ENCODE peak calls at places on chromosomes 3 and 15, in five cellular contexts. G, K, Q, B and V are unnamed samples.

GRCh38 chr3:149715247-149715646 is 37.0 kb downstream of the COMMD2 start:
- DNase-seq in G (no peak), K (no peak), Q (no peak), B (no peak), V (no peak)

GRCh38 chr3:114551770-114552526 is 258.1 kb downstream of the TIGIT start:
- DNase-seq in G (no peak), K (no peak), Q (no peak), B (no peak), V (no peak)

GRCh38 chr15:57610130-57610529 is 18.4 kb downstream of the MYZAP start:
- DNase-seq in G (peak), K (no peak), Q (peak), B (no peak), V (no peak)

GRCh38 chr3:172685331-172686214 is 25.3 kb downstream of the NCEH1 start:
- DNase-seq in G (no peak), K (no peak), Q (no peak), B (no peak), V (no peak)

GRCh38 chr15:66787472-66787871 is 85.4 kb downstream of the SMAD6 start:
- DNase-seq in G (no peak), K (no peak), Q (no peak), B (no peak), V (no peak)

GRCh38 chr15:58139631-58140522 is 1.7 kb downstream of the AQP9 start:
- DNase-seq in G (no peak), K (no peak), Q (no peak), B (no peak), V (peak)

GRCh38 chr15:92714457-92715401 is 59.2 kb upstream of the FAM174B start:
- DNase-seq in G (peak), K (peak), Q (peak), B (peak), V (peak)

GRCh38 chr3:134300520-134300919 is 49.9 kb upstream of the RYK start:
- DNase-seq in G (no peak), K (no peak), Q (no peak), B (no peak), V (no peak)

GRCh38 chr3:137174514-137174913 is 216.7 kb downstream of the IL20RB start:
- DNase-seq in G (no peak), K (no peak), Q (no peak), B (no peak), V (no peak)

GRCh38 chr15:68154923-68155559 is 50.1 kb downstream of the CALML4 start:
- DNase-seq in G (peak), K (no peak), Q (no peak), B (no peak), V (no peak)

GRCh38 chr3:188370081-188370830 is 216.3 kb downstream of the LPP start:
- DNase-seq in G (no peak), K (no peak), Q (no peak), B (no peak), V (no peak)

GRCh38 chr15:27694506-27695077 is 404.5 kb downstream of the OCA2 start:
- DNase-seq in G (no peak), K (no peak), Q (no peak), B (no peak), V (no peak)

GRCh38 chr3:40477671-40478070 is 749 bp downstream of the ZNF619 start:
- DNase-seq in G (no peak), K (no peak), Q (no peak), B (no peak), V (no peak)

GRCh38 chr3:160403028-160403545 is 3.6 kb downstream of the SMC4 start:
- DNase-seq in G (no peak), K (no peak), Q (no peak), B (no peak), V (no peak)

GRCh38 chr3:69110941-69111546 is 11.4 kb downstream of the LMOD3 start:
- DNase-seq in G (no peak), K (no peak), Q (no peak), B (no peak), V (no peak)

GRCh38 chr15:85094685-85095084 is 113.0 kb downstream of the PDE8A start:
- DNase-seq in G (no peak), K (no peak), Q (no peak), B (no peak), V (no peak)

GRCh38 chr15:100958326-100959065 is 39.3 kb downstream of the LRRK1 start:
- DNase-seq in G (no peak), K (no peak), Q (no peak), B (no peak), V (no peak)

GRCh38 chr15:85047271-85047948 is 65.8 kb downstream of the PDE8A start:
- DNase-seq in G (peak), K (no peak), Q (no peak), B (no peak), V (peak)

GRCh38 chr3:127610105-127610504 is 11.9 kb downstream of the MCM2 start:
- DNase-seq in G (no peak), K (no peak), Q (peak), B (no peak), V (no peak)

GRCh38 chr3:9185701-9186100 is 63.7 kb downstream of the SRGAP3 start:
- DNase-seq in G (no peak), K (no peak), Q (no peak), B (no peak), V (no peak)

GRCh38 chr15:42992626-42993025 is 72.0 kb upstream of the TTBK2 start:
- DNase-seq in G (no peak), K (no peak), Q (no peak), B (no peak), V (no peak)

GRCh38 chr3:70833510-70833835 is 521.0 kb upstream of the MDFIC2 start:
- DNase-seq in G (no peak), K (no peak), Q (no peak), B (no peak), V (no peak)

GRCh38 chr3:43629254-43629653 is 7.4 kb upstream of the ANO10 start:
- DNase-seq in G (no peak), K (no peak), Q (no peak), B (no peak), V (no peak)

GRCh38 chr3:173750095-173750494 is 352.6 kb downstream of the NLGN1 start:
- DNase-seq in G (no peak), K (no peak), Q (no peak), B (no peak), V (no peak)

GRCh38 chr15:66692808-66693596 is 9.0 kb upstream of the SMAD6 start:
- DNase-seq in G (no peak), K (peak), Q (no peak), B (no peak), V (no peak)

GRCh38 chr3:73365756-73366397 is 258.9 kb downstream of the PDZRN3 start:
- DNase-seq in G (peak), K (no peak), Q (peak), B (no peak), V (peak)

GRCh38 chr3:189099031-189099471 is 72.7 kb upstream of the TPRG1 start:
- DNase-seq in G (peak), K (no peak), Q (peak), B (peak), V (peak)

GRCh38 chr3:13507791-13508339 is 27.8 kb downstream of the HDAC11 start:
- DNase-seq in G (no peak), K (no peak), Q (peak), B (no peak), V (no peak)

GRCh38 chr15:70098461-70099166 is 897 bp upstream of the TLE3 start:
- DNase-seq in G (no peak), K (peak), Q (peak), B (peak), V (peak)

GRCh38 chr3:81173514-81173913 is 587.9 kb downstream of the GBE1 start:
- DNase-seq in G (no peak), K (no peak), Q (no peak), B (no peak), V (no peak)
- TF ChIP-seq CTCF in G (no peak), K (no peak), Q (no peak), B (no peak), V (no peak)

GRCh38 chr15:52331490-52332240 is 36.1 kb upstream of the MYO5C start:
- DNase-seq in G (no peak), K (peak), Q (no peak), B (no peak), V (peak)
- TF ChIP-seq CTCF in G (peak), K (peak), Q (peak), B (peak), V (no peak)

GRCh38 chr3:198071602-198072285 is 111.7 kb downstream of the LMLN start:
- DNase-seq in G (no peak), K (no peak), Q (no peak), B (no peak), V (no peak)
- TF ChIP-seq CTCF in G (no peak), K (no peak), Q (no peak), B (no peak), V (no peak)

GRCh38 chr3:57961828-57962447 is 46.3 kb upstream of the FLNB start:
- DNase-seq in G (no peak), K (no peak), Q (no peak), B (no peak), V (no peak)
- TF ChIP-seq CTCF in G (no peak), K (peak), Q (no peak), B (no peak), V (no peak)

GRCh38 chr15:47027322-47027946 is 689.9 kb upstream of the SEMA6D start:
- DNase-seq in G (no peak), K (no peak), Q (no peak), B (no peak), V (no peak)
- TF ChIP-seq CTCF in G (no peak), K (no peak), Q (no peak), B (no peak), V (no peak)

GRCh38 chr3:186257866-186258265 is 104.2 kb downstream of the DGKG start:
- DNase-seq in G (no peak), K (no peak), Q (no peak), B (no peak), V (no peak)

GRCh38 chr3:186258968-186259367 is 103.1 kb downstream of the DGKG start:
- DNase-seq in G (no peak), K (no peak), Q (no peak), B (no peak), V (no peak)

GRCh38 chr3:186259612-186260383 is 102.2 kb downstream of the DGKG start:
- DNase-seq in G (peak), K (peak), Q (peak), B (peak), V (peak)

GRCh38 chr3:186261638-186262037 is 100.4 kb downstream of the DGKG start:
- DNase-seq in G (no peak), K (no peak), Q (no peak), B (no peak), V (no peak)

GRCh38 chr3:186260726-186261125 is 101.3 kb downstream of the DGKG start:
- DNase-seq in G (no peak), K (no peak), Q (no peak), B (no peak), V (no peak)
- TF ChIP-seq CTCF in G (no peak), K (no peak), Q (no peak), B (no peak), V (no peak)

GRCh38 chr15:61483599-61483998 is 254.5 kb upstream of the RORA start:
- DNase-seq in G (no peak), K (no peak), Q (no peak), B (no peak), V (no peak)

GRCh38 chr15:61480295-61480694 is 251.2 kb upstream of the RORA start:
- DNase-seq in G (no peak), K (no peak), Q (no peak), B (no peak), V (no peak)

GRCh38 chr15:61479601-61480000 is 250.5 kb upstream of the RORA start:
- DNase-seq in G (no peak), K (no peak), Q (no peak), B (no peak), V (no peak)

DNA sequence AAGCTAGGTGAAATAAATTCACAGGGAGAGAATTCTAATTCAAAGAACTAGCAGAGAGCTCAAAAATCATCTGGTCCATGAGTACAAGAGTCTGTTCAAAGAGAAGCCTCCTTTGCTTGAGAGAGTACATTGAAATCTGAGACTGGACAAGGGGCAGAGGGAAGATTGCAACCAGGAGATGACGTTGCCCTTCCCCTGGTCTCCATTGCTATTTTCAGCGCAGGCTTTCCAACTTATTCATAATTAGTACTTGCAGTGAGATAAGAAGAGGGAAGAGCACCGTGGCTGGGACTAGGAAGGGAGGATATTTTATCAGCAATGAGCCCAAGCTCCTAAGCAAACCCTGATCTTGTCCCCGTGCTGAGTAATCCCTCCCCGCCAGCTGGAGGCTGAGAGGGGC is 251.8 kb upstream of the RORA start:
- DNase-seq in G (no peak), K (no peak), Q (no peak), B (no peak), V (no peak)
- TF ChIP-seq CTCF in G (no peak), K (no peak), Q (no peak), B (no peak), V (no peak)

DNA sequence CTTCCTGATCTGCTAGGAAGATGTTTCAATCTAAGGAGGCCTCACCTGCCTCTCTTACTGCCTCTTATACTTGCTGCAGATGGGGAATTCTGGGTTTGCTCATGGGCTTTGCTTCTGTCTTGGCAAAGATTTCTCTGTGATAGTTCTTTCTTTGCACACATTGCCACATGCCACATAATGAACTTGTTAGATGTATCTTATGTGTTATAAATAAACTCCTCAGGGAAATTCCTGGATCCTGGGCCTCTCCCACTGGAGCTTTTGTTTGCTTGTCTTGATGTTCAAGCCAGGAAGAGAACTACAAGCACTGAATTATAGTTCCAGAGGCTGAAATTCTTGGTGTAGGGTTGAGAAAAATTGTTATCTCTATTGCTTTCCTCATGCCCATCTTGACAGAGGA is 12.2 kb downstream of the RTP1 start:
- DNase-seq in G (no peak), K (no peak), Q (no peak), B (no peak), V (no peak)
- TF ChIP-seq CTCF in G (no peak), K (no peak), Q (no peak), B (no peak), V (no peak)

DNA sequence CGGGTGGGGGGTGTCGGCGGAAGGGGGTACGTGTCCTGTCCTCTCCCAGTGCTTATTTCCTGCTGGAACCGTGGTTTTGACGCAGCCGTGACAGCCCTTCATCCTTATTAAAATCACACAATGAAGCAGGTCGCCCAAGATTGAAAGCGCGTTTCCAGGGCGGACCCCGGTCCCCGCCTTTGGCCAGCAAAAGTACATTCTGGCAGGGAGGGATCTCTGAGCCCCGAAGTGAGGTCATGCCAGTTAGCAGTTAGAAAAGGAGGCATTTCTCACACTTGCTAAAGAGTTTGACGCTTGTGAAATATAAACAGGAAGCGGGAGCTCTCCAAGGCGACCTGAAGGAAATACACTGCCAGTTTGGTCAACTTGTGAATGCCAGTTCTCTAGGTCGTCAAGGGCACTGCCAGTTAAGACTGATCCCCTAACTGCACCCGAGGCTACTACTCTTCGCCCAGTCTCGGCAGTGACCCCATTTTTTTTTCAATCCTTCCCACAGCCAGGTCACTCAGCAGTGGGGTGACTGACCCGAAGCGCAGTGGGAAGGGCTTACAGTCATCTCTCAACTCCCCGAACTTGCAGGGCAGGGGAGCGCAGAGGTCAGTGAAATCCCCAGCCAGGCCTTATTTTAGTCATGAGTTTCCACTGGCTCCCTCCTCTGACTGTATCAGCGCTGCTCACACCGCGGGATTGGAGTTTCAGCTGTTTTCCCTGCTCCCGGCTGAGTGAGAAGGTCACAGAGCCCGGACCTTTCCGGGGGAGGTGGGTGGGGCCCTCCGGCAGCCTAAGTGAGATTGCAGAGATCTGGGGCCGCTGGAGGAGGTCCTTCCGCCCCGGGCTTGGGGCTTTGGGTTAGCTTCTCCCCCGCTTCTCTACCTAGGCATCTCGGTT is 2.0 kb upstream of the BHLHE40 start:
- DNase-seq in G (peak), K (peak), Q (peak), B (peak), V (peak)
- TF ChIP-seq CTCF in G (no peak), K (peak), Q (no peak), B (no peak), V (no peak)